ENCODE peak calls at places on chromosomes 13 and 19, in six cellular contexts. P, L, D, U, B and X are unnamed samples.

GRCh38 chr19:14418743-14419037 is 451 bp downstream of the DDX39A start:
- DNase-seq in P (no peak), L (no peak), D (peak), U (peak), B (no peak), X (no peak)

GRCh38 chr19:16951529-16951928 is 62.7 kb downstream of the F2RL3 start:
- DNase-seq in P (peak), L (no peak), D (no peak), U (peak), B (peak), X (no peak)

GRCh38 chr19:1651061-1651547 is 1.3 kb downstream of the TCF3 start:
- DNase-seq in P (no peak), L (peak), D (no peak), U (peak), B (no peak), X (peak)

GRCh38 chr13:24196593-24197197 is 36.2 kb downstream of the SPATA13 start:
- DNase-seq in P (no peak), L (no peak), D (no peak), U (no peak), B (no peak), X (no peak)

GRCh38 chr19:13692096-13692495 is 72.2 kb upstream of the MRI1 start:
- DNase-seq in P (peak), L (peak), D (peak), U (peak), B (peak), X (no peak)

GRCh38 chr19:5691930-5692784 is 2.1 kb downstream of the RPL36 start:
- DNase-seq in P (no peak), L (no peak), D (no peak), U (no peak), B (no peak), X (no peak)

GRCh38 chr13:25421602-25422001 is 49.8 kb downstream of the ATP8A2 start:
- DNase-seq in P (no peak), L (no peak), D (no peak), U (no peak), B (no peak), X (no peak)

GRCh38 chr19:30249911-30250310 is 122.3 kb upstream of the ZNF536 start:
- DNase-seq in P (no peak), L (peak), D (no peak), U (no peak), B (no peak), X (no peak)

GRCh38 chr19:23420824-23421223 is 25.6 kb upstream of the ZNF91 start:
- DNase-seq in P (no peak), L (no peak), D (no peak), U (no peak), B (no peak), X (no peak)

GRCh38 chr13:25085125-25085742 is 10.7 kb upstream of the PABPC3 start:
- DNase-seq in P (peak), L (peak), D (no peak), U (peak), B (peak), X (no peak)

GRCh38 chr19:4375620-4376228 is 24.6 kb downstream of the SH3GL1 start:
- DNase-seq in P (peak), L (no peak), D (no peak), U (peak), B (no peak), X (peak)

GRCh38 chr19:4327252-4327876 is 11.3 kb downstream of the STAP2 start:
- DNase-seq in P (no peak), L (peak), D (no peak), U (peak), B (no peak), X (no peak)

GRCh38 chr19:57583521-57584416 is at the start of gene ZIK1:
- DNase-seq in P (no peak), L (peak), D (no peak), U (peak), B (peak), X (peak)

GRCh38 chr19:19900574-19901444 is at the start of gene ZNF93:
- DNase-seq in P (peak), L (peak), D (peak), U (peak), B (peak), X (peak)

GRCh38 chr19:33868821-33869412 is 72.2 kb downstream of the KCTD15 start:
- DNase-seq in P (no peak), L (peak), D (no peak), U (peak), B (no peak), X (no peak)

GRCh38 chr19:45279587-45280192 is 28.6 kb downstream of the MARK4 start:
- DNase-seq in P (no peak), L (no peak), D (no peak), U (no peak), B (no peak), X (no peak)

GRCh38 chr13:84985860-84986259 is 813.4 kb downstream of the SLITRK6 start:
- DNase-seq in P (no peak), L (no peak), D (peak), U (no peak), B (no peak), X (no peak)

GRCh38 chr19:31294189-31294588 is 55.0 kb downstream of the TSHZ3 start:
- DNase-seq in P (no peak), L (no peak), D (no peak), U (no peak), B (no peak), X (no peak)

GRCh38 chr19:42038675-42039074 is 31.3 kb downstream of the GRIK5 start:
- DNase-seq in P (no peak), L (no peak), D (no peak), U (no peak), B (no peak), X (no peak)

GRCh38 chr13:67977081-67977480 is 746.9 kb upstream of the PCDH9 start:
- DNase-seq in P (no peak), L (no peak), D (no peak), U (no peak), B (no peak), X (no peak)

GRCh38 chr13:100520936-100521765 is 67.4 kb downstream of the GGACT start:
- DNase-seq in P (no peak), L (no peak), D (no peak), U (peak), B (no peak), X (no peak)

GRCh38 chr19:5828661-5829566 is 10.6 kb downstream of the FUT6 start:
- DNase-seq in P (no peak), L (no peak), D (no peak), U (peak), B (no peak), X (no peak)

GRCh38 chr13:50599046-50599445 is 244.4 kb downstream of the DLEU7 start:
- DNase-seq in P (no peak), L (no peak), D (no peak), U (no peak), B (no peak), X (no peak)

GRCh38 chr13:92807343-92807742 is 419.3 kb upstream of the GPC6 start:
- DNase-seq in P (no peak), L (peak), D (no peak), U (peak), B (no peak), X (no peak)

GRCh38 chr19:10603873-10604459 is 16.9 kb upstream of the AP1M2 start:
- DNase-seq in P (no peak), L (no peak), D (no peak), U (peak), B (no peak), X (peak)

GRCh38 chr19:32676186-32676894 is 692 bp downstream of the RGS9BP start:
- DNase-seq in P (no peak), L (no peak), D (no peak), U (peak), B (no peak), X (no peak)

GRCh38 chr13:52706074-52706473 is 33.5 kb downstream of the CNMD start:
- DNase-seq in P (no peak), L (no peak), D (no peak), U (no peak), B (no peak), X (no peak)

GRCh38 chr19:56273563-56274117 is 1.1 kb downstream of the EDDM13 start:
- DNase-seq in P (peak), L (no peak), D (no peak), U (no peak), B (no peak), X (no peak)

GRCh38 chr19:36528921-36529518 is 949 bp upstream of the ZNF260 start:
- DNase-seq in P (no peak), L (peak), D (no peak), U (no peak), B (no peak), X (peak)

GRCh38 chr19:22634450-22634827 is 315 bp downstream of the ZNF492 start:
- DNase-seq in P (no peak), L (peak), D (no peak), U (no peak), B (no peak), X (no peak)